ENCODE peak calls at places on chromosomes 1 and 21, in six cellular contexts. P is IMR-90, V is foreskin keratinocyte, F is uterus, L is body of pancreas, N is esophagus muscularis mucosa. J is an unnamed sample. For H3K4me1, the result is how much of the 10 kb centered on the place peaks cover.

GRCh38 chr1:76482272-76482671 is 385.0 kb upstream of the ST6GALNAC5 start:
- DNase-seq in P (no peak), V (no peak), F (no peak), L (no peak), N (no peak), J (no peak)

GRCh38 chr1:50080904-50081586 is 27.7 kb upstream of the ELAVL4 start:
- DNase-seq in P (no peak), V (no peak), F (no peak), L (no peak), N (no peak), J (peak)

GRCh38 chr1:23344987-23345472 is 946 bp upstream of the HNRNPR start:
- DNase-seq in P (no peak), V (no peak), F (no peak), L (no peak), N (no peak), J (peak)

GRCh38 chr1:223291796-223292195 is 72.2 kb downstream of the SUSD4 start:
- DNase-seq in P (no peak), V (no peak), F (no peak), L (no peak), N (no peak), J (no peak)

GRCh38 chr1:55446351-55446750 is 231.2 kb upstream of the USP24 start:
- DNase-seq in P (peak), V (peak), F (no peak), L (no peak), N (no peak), J (no peak)

GRCh38 chr1:116942344-116942743 is 32.6 kb downstream of the PTGFRN start:
- DNase-seq in P (no peak), V (no peak), F (no peak), L (no peak), N (no peak), J (no peak)

GRCh38 chr21:46214478-46215340 is 13.9 kb downstream of the LSS start:
- DNase-seq in P (no peak), V (no peak), F (peak), L (no peak), N (no peak), J (peak)

GRCh38 chr1:83029050-83029449 is 969.9 kb downstream of the TTLL7 start:
- DNase-seq in P (no peak), V (no peak), F (no peak), L (no peak), N (no peak), J (no peak)

GRCh38 chr1:8051650-8052049 is 25.5 kb upstream of the ERRFI1 start:
- DNase-seq in P (no peak), V (no peak), F (no peak), L (no peak), N (no peak), J (no peak)

GRCh38 chr1:187696092-187696491 is 867.3 kb downstream of the PLA2G4A start:
- DNase-seq in P (peak), V (no peak), F (no peak), L (no peak), N (no peak), J (no peak)

GRCh38 chr1:116886532-116886931 is 23.2 kb upstream of the PTGFRN start:
- DNase-seq in P (peak), V (peak), F (no peak), L (no peak), N (no peak), J (no peak)

GRCh38 chr1:219324629-219325367 is 151.1 kb downstream of the LYPLAL1 start:
- DNase-seq in P (peak), V (peak), F (no peak), L (no peak), N (no peak), J (no peak)

GRCh38 chr1:203628185-203628996 is 1.8 kb downstream of the ATP2B4 start:
- DNase-seq in P (peak), V (peak), F (peak), L (peak), N (no peak), J (peak)
- TF ChIP-seq CTCF in P (peak), V (peak), F (no peak), L (no peak), N (peak), J (no peak)

GRCh38 chr1:94803517-94804441 is 16.4 kb upstream of the SLC44A3 start:
- DNase-seq in P (peak), V (no peak), F (no peak), L (peak), N (peak), J (no peak)
- H3K4me1 ChIP-seq in P (under half), V (under half), F (under half), L (under half), N (under half), J (half or more)

DNA sequence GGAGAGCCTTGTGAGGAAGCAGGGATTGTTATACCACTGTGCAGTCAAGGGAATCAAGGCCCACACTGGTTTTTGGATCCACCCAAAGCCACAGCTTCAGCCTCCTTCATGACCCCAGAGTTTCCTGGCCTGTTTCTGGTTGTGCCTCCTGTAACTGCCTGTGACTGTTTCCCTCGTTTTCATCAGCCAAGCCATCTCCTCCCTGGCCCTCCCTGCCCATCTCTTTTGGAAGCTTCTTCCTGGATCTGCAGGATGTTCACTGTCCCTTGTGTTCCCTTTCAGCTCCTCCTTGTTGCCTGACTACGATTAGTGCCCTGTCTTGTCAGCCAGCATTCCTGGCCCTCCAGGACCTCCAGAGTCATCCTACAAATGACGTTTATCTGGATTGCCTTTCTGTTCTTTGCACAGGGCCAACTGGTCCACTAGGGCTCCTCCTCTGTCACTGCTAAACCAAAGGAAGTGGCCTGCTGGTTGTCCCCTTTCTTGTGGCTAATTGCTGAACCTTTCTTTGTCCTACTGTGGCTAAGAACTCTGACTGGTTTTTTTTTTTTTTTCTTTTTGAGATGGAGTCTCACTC is 17.9 kb downstream of the SFT2D2 start:
- DNase-seq in P (no peak), V (no peak), F (no peak), L (no peak), N (peak), J (no peak)
- TF ChIP-seq CTCF in P (no peak), V (no peak), F (no peak), L (no peak), N (no peak), J (no peak)

GRCh38 chr1:202278751-202279150 is 63.0 kb downstream of the UBE2T start:
- DNase-seq in P (no peak), V (no peak), F (no peak), L (no peak), N (no peak), J (no peak)

GRCh38 chr1:202280595-202280994 is 61.1 kb downstream of the UBE2T start:
- DNase-seq in P (no peak), V (no peak), F (no peak), L (no peak), N (no peak), J (no peak)

GRCh38 chr1:202281316-202282016 is 60.3 kb downstream of the UBE2T start:
- DNase-seq in P (peak), V (no peak), F (no peak), L (no peak), N (no peak), J (no peak)

GRCh38 chr1:202282017-202282335 is 59.8 kb downstream of the UBE2T start:
- DNase-seq in P (no peak), V (no peak), F (no peak), L (no peak), N (no peak), J (no peak)

GRCh38 chr1:202279806-202280205 is 61.9 kb downstream of the UBE2T start:
- DNase-seq in P (peak), V (no peak), F (no peak), L (no peak), N (no peak), J (no peak)
- H3K4me1 ChIP-seq in P (under half), V (under half), F (under half), L (under half), N (under half), J (under half)

GRCh38 chr1:153356392-153357075 is 1.1 kb upstream of the S100A9 start:
- DNase-seq in P (no peak), V (no peak), F (no peak), L (no peak), N (no peak), J (no peak)

GRCh38 chr1:153353226-153353947 is 4.3 kb upstream of the S100A9 start:
- DNase-seq in P (no peak), V (no peak), F (no peak), L (no peak), N (peak), J (no peak)

GRCh38 chr1:153357076-153357852 is 390 bp upstream of the S100A9 start:
- DNase-seq in P (no peak), V (no peak), F (peak), L (no peak), N (peak), J (peak)

GRCh38 chr1:153354515-153355193 is 3.0 kb upstream of the S100A9 start:
- DNase-seq in P (no peak), V (no peak), F (no peak), L (no peak), N (no peak), J (no peak)

GRCh38 chr1:153355445-153356071 is 2.1 kb upstream of the S100A9 start:
- DNase-seq in P (peak), V (no peak), F (peak), L (no peak), N (no peak), J (peak)
- TF ChIP-seq CTCF in P (peak), V (peak), F (no peak), L (peak), N (no peak), J (no peak)

DNA sequence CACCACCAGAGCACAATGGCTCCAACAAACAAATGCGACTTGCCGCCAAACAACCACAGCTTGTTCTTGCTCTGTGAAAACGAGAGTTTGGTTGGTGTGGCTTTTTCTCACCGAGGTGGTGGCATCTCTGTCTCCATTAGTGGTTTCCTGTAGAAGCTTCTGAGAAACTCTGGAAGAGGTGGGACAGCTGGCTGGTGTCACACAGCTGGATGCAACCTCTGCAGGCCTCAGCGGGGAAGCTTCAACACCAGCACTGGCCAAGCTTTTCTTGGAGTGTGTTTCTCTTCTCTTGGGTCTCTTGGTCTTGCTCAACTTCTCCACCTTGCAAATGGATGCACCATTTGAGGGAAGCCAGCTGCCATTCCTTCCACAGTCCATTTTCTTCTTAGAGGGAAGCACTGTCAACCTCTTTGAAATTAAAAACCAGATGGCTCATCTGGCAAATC is 124.8 kb downstream of the KCNN3 start:
- DNase-seq in P (no peak), V (no peak), F (peak), L (no peak), N (no peak), J (no peak)
- H3K4me1 ChIP-seq in P (under half), V (under half), F (under half), L (under half), N (half or more), J (under half)

GRCh38 chr21:39852021-39852721 is 15.1 kb upstream of the PCP4 start:
- DNase-seq in P (no peak), V (no peak), F (no peak), L (no peak), N (peak), J (no peak)
- TF ChIP-seq CTCF in P (no peak), V (no peak), F (no peak), L (no peak), N (no peak), J (no peak)

J was measured in mucosa of descending colon.